ENCODE peak calls at places on chromosomes 6 and 20, in six cellular contexts. One of them, this sample, is unnamed.

GRCh38 chr20:41050361-41051019 is 21.9 kb downstream of the TOP1 start:
- DNase-seq in stimulated activated CD4-positive, alpha-beta T cell treated with anti-CD3 and anti-CD28 coated beads, Interleukin-4, amount 100 ng/mL, for 24 hours: no peak
- DNase-seq in NAMALWA: no peak
- DNase-seq in kidney tubule cell: no peak
- DNase-seq in brain microvascular endothelial cell: no peak
- DNase-seq in iris pigment epithelial cell: no peak
- DNase-seq in this sample: peak

GRCh38 chr6:144248470-144249301 is 36.4 kb upstream of the UTRN start:
- DNase-seq in stimulated activated CD4-positive, alpha-beta T cell treated with anti-CD3 and anti-CD28 coated beads, Interleukin-4, amount 100 ng/mL, for 24 hours: peak
- DNase-seq in NAMALWA: no peak
- DNase-seq in kidney tubule cell: no peak
- DNase-seq in brain microvascular endothelial cell: peak
- DNase-seq in iris pigment epithelial cell: peak
- DNase-seq in this sample: peak

GRCh38 chr20:61330441-61330840 is 78.4 kb downstream of the CDH4 start:
- DNase-seq in stimulated activated CD4-positive, alpha-beta T cell treated with anti-CD3 and anti-CD28 coated beads, Interleukin-4, amount 100 ng/mL, for 24 hours: no peak
- DNase-seq in NAMALWA: no peak
- DNase-seq in kidney tubule cell: no peak
- DNase-seq in brain microvascular endothelial cell: no peak
- DNase-seq in iris pigment epithelial cell: no peak
- DNase-seq in this sample: no peak

GRCh38 chr6:158057213-158057987 is 75.7 kb downstream of the SYNJ2 start:
- DNase-seq in stimulated activated CD4-positive, alpha-beta T cell treated with anti-CD3 and anti-CD28 coated beads, Interleukin-4, amount 100 ng/mL, for 24 hours: peak
- DNase-seq in NAMALWA: no peak
- DNase-seq in kidney tubule cell: peak
- DNase-seq in brain microvascular endothelial cell: peak
- DNase-seq in iris pigment epithelial cell: peak
- DNase-seq in this sample: peak

GRCh38 chr20:60477958-60478357 is 519.7 kb downstream of the CDH26 start:
- DNase-seq in stimulated activated CD4-positive, alpha-beta T cell treated with anti-CD3 and anti-CD28 coated beads, Interleukin-4, amount 100 ng/mL, for 24 hours: no peak
- DNase-seq in NAMALWA: no peak
- DNase-seq in kidney tubule cell: no peak
- DNase-seq in brain microvascular endothelial cell: no peak
- DNase-seq in iris pigment epithelial cell: no peak
- DNase-seq in this sample: no peak

GRCh38 chr6:76774750-76775396 is 688.4 kb downstream of the HTR1B start:
- DNase-seq in stimulated activated CD4-positive, alpha-beta T cell treated with anti-CD3 and anti-CD28 coated beads, Interleukin-4, amount 100 ng/mL, for 24 hours: no peak
- DNase-seq in NAMALWA: no peak
- DNase-seq in kidney tubule cell: no peak
- DNase-seq in brain microvascular endothelial cell: peak
- DNase-seq in iris pigment epithelial cell: peak
- DNase-seq in this sample: no peak

GRCh38 chr6:126176266-126176665 is 163.6 kb upstream of the CENPW start:
- DNase-seq in stimulated activated CD4-positive, alpha-beta T cell treated with anti-CD3 and anti-CD28 coated beads, Interleukin-4, amount 100 ng/mL, for 24 hours: no peak
- DNase-seq in NAMALWA: peak
- DNase-seq in kidney tubule cell: peak
- DNase-seq in brain microvascular endothelial cell: peak
- DNase-seq in iris pigment epithelial cell: peak
- DNase-seq in this sample: peak

GRCh38 chr20:55540486-55540885 is 464.8 kb downstream of the CBLN4 start:
- DNase-seq in stimulated activated CD4-positive, alpha-beta T cell treated with anti-CD3 and anti-CD28 coated beads, Interleukin-4, amount 100 ng/mL, for 24 hours: no peak
- DNase-seq in NAMALWA: no peak
- DNase-seq in kidney tubule cell: no peak
- DNase-seq in brain microvascular endothelial cell: no peak
- DNase-seq in iris pigment epithelial cell: no peak
- DNase-seq in this sample: no peak

GRCh38 chr6:14596410-14596809 is 478.8 kb downstream of the CD83 start:
- DNase-seq in stimulated activated CD4-positive, alpha-beta T cell treated with anti-CD3 and anti-CD28 coated beads, Interleukin-4, amount 100 ng/mL, for 24 hours: peak
- DNase-seq in NAMALWA: no peak
- DNase-seq in kidney tubule cell: peak
- DNase-seq in brain microvascular endothelial cell: peak
- DNase-seq in iris pigment epithelial cell: peak
- DNase-seq in this sample: peak

GRCh38 chr6:160000280-160000704 is 31.4 kb downstream of the IGF2R start:
- DNase-seq in stimulated activated CD4-positive, alpha-beta T cell treated with anti-CD3 and anti-CD28 coated beads, Interleukin-4, amount 100 ng/mL, for 24 hours: no peak
- DNase-seq in NAMALWA: no peak
- DNase-seq in kidney tubule cell: no peak
- DNase-seq in brain microvascular endothelial cell: no peak
- DNase-seq in iris pigment epithelial cell: no peak
- DNase-seq in this sample: peak

GRCh38 chr6:147071786-147072185 is 132.4 kb upstream of the STXBP5 start:
- DNase-seq in stimulated activated CD4-positive, alpha-beta T cell treated with anti-CD3 and anti-CD28 coated beads, Interleukin-4, amount 100 ng/mL, for 24 hours: no peak
- DNase-seq in NAMALWA: no peak
- DNase-seq in kidney tubule cell: no peak
- DNase-seq in brain microvascular endothelial cell: no peak
- DNase-seq in iris pigment epithelial cell: no peak
- DNase-seq in this sample: no peak

GRCh38 chr20:2991532-2991931 is 51.9 kb upstream of the GNRH2 start:
- DNase-seq in stimulated activated CD4-positive, alpha-beta T cell treated with anti-CD3 and anti-CD28 coated beads, Interleukin-4, amount 100 ng/mL, for 24 hours: no peak
- DNase-seq in NAMALWA: no peak
- DNase-seq in kidney tubule cell: no peak
- DNase-seq in brain microvascular endothelial cell: no peak
- DNase-seq in iris pigment epithelial cell: no peak
- DNase-seq in this sample: no peak

GRCh38 chr6:90538651-90539050 is 48.2 kb downstream of the MAP3K7 start:
- DNase-seq in stimulated activated CD4-positive, alpha-beta T cell treated with anti-CD3 and anti-CD28 coated beads, Interleukin-4, amount 100 ng/mL, for 24 hours: no peak
- DNase-seq in NAMALWA: no peak
- DNase-seq in kidney tubule cell: no peak
- DNase-seq in brain microvascular endothelial cell: peak
- DNase-seq in iris pigment epithelial cell: peak
- DNase-seq in this sample: no peak

GRCh38 chr6:257774-258173 is 34.5 kb upstream of the DUSP22 start:
- DNase-seq in stimulated activated CD4-positive, alpha-beta T cell treated with anti-CD3 and anti-CD28 coated beads, Interleukin-4, amount 100 ng/mL, for 24 hours: no peak
- DNase-seq in NAMALWA: peak
- DNase-seq in kidney tubule cell: no peak
- DNase-seq in brain microvascular endothelial cell: no peak
- DNase-seq in iris pigment epithelial cell: no peak
- DNase-seq in this sample: no peak